ENCODE peak calls at places on chromosomes 11 and 22, in ten cellular contexts. One of them, this sample, is unnamed.

GRCh38 chr22:21768435-21768834 is 32.8 kb upstream of the YPEL1 start:
- DNase-seq in BE2C: no peak
- DNase-seq in fibroblast of mammary gland: no peak
- DNase-seq in tibial nerve: no peak
- DNase-seq in thoracic aorta: no peak
- DNase-seq in lower leg skin: no peak
- DNase-seq in WTC11: no peak
- DNase-seq in AG09319: no peak
- DNase-seq in cardiac fibroblast: no peak
- DNase-seq in AG04450: no peak
- DNase-seq in this sample: no peak

GRCh38 chr11:93225642-93226041 is 27.9 kb upstream of the SLC36A4 start:
- DNase-seq in lower leg skin: no peak
- DNase-seq in BE2C: no peak
- DNase-seq in fibroblast of mammary gland: peak
- DNase-seq in AG04450: no peak
- DNase-seq in AG09319: no peak
- DNase-seq in thoracic aorta: no peak
- DNase-seq in WTC11: no peak
- DNase-seq in cardiac fibroblast: peak
- DNase-seq in tibial nerve: no peak
- DNase-seq in this sample: no peak

GRCh38 chr11:23536907-23537306 is 676.6 kb upstream of the CCDC179 start:
- DNase-seq in cardiac fibroblast: no peak
- DNase-seq in BE2C: no peak
- DNase-seq in tibial nerve: no peak
- DNase-seq in AG04450: no peak
- DNase-seq in AG09319: no peak
- DNase-seq in lower leg skin: no peak
- DNase-seq in thoracic aorta: no peak
- DNase-seq in fibroblast of mammary gland: no peak
- DNase-seq in WTC11: no peak
- DNase-seq in this sample: no peak

GRCh38 chr22:36252754-36253522 is at the start of gene APOL1:
- DNase-seq in WTC11: no peak
- DNase-seq in tibial nerve: no peak
- DNase-seq in AG09319: no peak
- DNase-seq in fibroblast of mammary gland: peak
- DNase-seq in BE2C: no peak
- DNase-seq in cardiac fibroblast: peak
- DNase-seq in thoracic aorta: no peak
- DNase-seq in AG04450: no peak
- DNase-seq in lower leg skin: no peak
- DNase-seq in this sample: no peak

GRCh38 chr22:47055073-47055355 is 292.6 kb downstream of the TBC1D22A start:
- DNase-seq in AG04450: no peak
- DNase-seq in thoracic aorta: no peak
- DNase-seq in AG09319: no peak
- DNase-seq in cardiac fibroblast: no peak
- DNase-seq in BE2C: no peak
- DNase-seq in fibroblast of mammary gland: no peak
- DNase-seq in lower leg skin: no peak
- DNase-seq in WTC11: no peak
- DNase-seq in tibial nerve: no peak
- DNase-seq in this sample: no peak

GRCh38 chr11:111367411-111368284 is 11.4 kb downstream of the POU2AF1 start:
- DNase-seq in thoracic aorta: no peak
- DNase-seq in tibial nerve: no peak
- DNase-seq in AG04450: no peak
- DNase-seq in BE2C: no peak
- DNase-seq in WTC11: no peak
- DNase-seq in cardiac fibroblast: no peak
- DNase-seq in lower leg skin: no peak
- DNase-seq in AG09319: no peak
- DNase-seq in fibroblast of mammary gland: no peak
- DNase-seq in this sample: no peak

GRCh38 chr11:18750944-18751343 is 25.0 kb upstream of the IGSF22 start:
- DNase-seq in tibial nerve: no peak
- DNase-seq in lower leg skin: no peak
- DNase-seq in WTC11: no peak
- DNase-seq in fibroblast of mammary gland: no peak
- DNase-seq in BE2C: no peak
- DNase-seq in AG04450: no peak
- DNase-seq in AG09319: no peak
- DNase-seq in thoracic aorta: no peak
- DNase-seq in cardiac fibroblast: no peak
- DNase-seq in this sample: no peak

GRCh38 chr11:44094260-44094868 is 1.1 kb upstream of the EXT2 start:
- DNase-seq in WTC11: peak
- DNase-seq in thoracic aorta: peak
- DNase-seq in fibroblast of mammary gland: peak
- DNase-seq in BE2C: peak
- DNase-seq in tibial nerve: peak
- DNase-seq in lower leg skin: peak
- DNase-seq in cardiac fibroblast: peak
- DNase-seq in AG09319: peak
- DNase-seq in AG04450: peak
- DNase-seq in this sample: peak

GRCh38 chr11:80595011-80595410 is 1154.2 kb upstream of the TENM4 start:
- DNase-seq in AG09319: no peak
- DNase-seq in AG04450: no peak
- DNase-seq in tibial nerve: no peak
- DNase-seq in lower leg skin: no peak
- DNase-seq in thoracic aorta: no peak
- DNase-seq in fibroblast of mammary gland: peak
- DNase-seq in cardiac fibroblast: peak
- DNase-seq in WTC11: no peak
- DNase-seq in BE2C: no peak
- DNase-seq in this sample: no peak

GRCh38 chr11:76568621-76569020 is 101.9 kb downstream of the LRRC32 start:
- DNase-seq in lower leg skin: no peak
- DNase-seq in fibroblast of mammary gland: no peak
- DNase-seq in tibial nerve: no peak
- DNase-seq in AG09319: no peak
- DNase-seq in BE2C: no peak
- DNase-seq in WTC11: no peak
- DNase-seq in thoracic aorta: no peak
- DNase-seq in AG04450: no peak
- DNase-seq in cardiac fibroblast: no peak
- DNase-seq in this sample: no peak

GRCh38 chr11:107385361-107385982 is 72.2 kb downstream of the CWF19L2 start:
- DNase-seq in BE2C: no peak
- DNase-seq in lower leg skin: no peak
- DNase-seq in AG09319: no peak
- DNase-seq in thoracic aorta: no peak
- DNase-seq in fibroblast of mammary gland: peak
- DNase-seq in WTC11: no peak
- DNase-seq in AG04450: no peak
- DNase-seq in tibial nerve: no peak
- DNase-seq in cardiac fibroblast: peak
- DNase-seq in this sample: no peak

GRCh38 chr22:26550498-26551033 is 38.3 kb upstream of the TFIP11 start:
- DNase-seq in AG04450: peak
- DNase-seq in AG09319: peak
- DNase-seq in thoracic aorta: no peak
- DNase-seq in WTC11: no peak
- DNase-seq in fibroblast of mammary gland: peak
- DNase-seq in tibial nerve: no peak
- DNase-seq in lower leg skin: no peak
- DNase-seq in cardiac fibroblast: peak
- DNase-seq in BE2C: no peak
- DNase-seq in this sample: no peak

GRCh38 chr11:42012261-42012660 is 552.8 kb upstream of the LRRC4C start:
- DNase-seq in thoracic aorta: no peak
- DNase-seq in AG09319: no peak
- DNase-seq in AG04450: no peak
- DNase-seq in BE2C: no peak
- DNase-seq in lower leg skin: no peak
- DNase-seq in cardiac fibroblast: no peak
- DNase-seq in fibroblast of mammary gland: no peak
- DNase-seq in tibial nerve: no peak
- DNase-seq in WTC11: no peak
- DNase-seq in this sample: no peak

GRCh38 chr11:131666617-131667016 is 296.2 kb downstream of the NTM start:
- DNase-seq in BE2C: no peak
- DNase-seq in AG09319: no peak
- DNase-seq in thoracic aorta: no peak
- DNase-seq in WTC11: no peak
- DNase-seq in AG04450: peak
- DNase-seq in lower leg skin: no peak
- DNase-seq in tibial nerve: no peak
- DNase-seq in fibroblast of mammary gland: peak
- DNase-seq in cardiac fibroblast: peak
- DNase-seq in this sample: no peak

GRCh38 chr11:46456676-46457432 is 65.3 kb upstream of the CHRM4 start:
- DNase-seq in cardiac fibroblast: no peak
- DNase-seq in AG09319: no peak
- DNase-seq in WTC11: no peak
- DNase-seq in tibial nerve: no peak
- DNase-seq in thoracic aorta: no peak
- DNase-seq in BE2C: no peak
- DNase-seq in AG04450: no peak
- DNase-seq in lower leg skin: no peak
- DNase-seq in fibroblast of mammary gland: no peak
- DNase-seq in this sample: no peak

DNA sequence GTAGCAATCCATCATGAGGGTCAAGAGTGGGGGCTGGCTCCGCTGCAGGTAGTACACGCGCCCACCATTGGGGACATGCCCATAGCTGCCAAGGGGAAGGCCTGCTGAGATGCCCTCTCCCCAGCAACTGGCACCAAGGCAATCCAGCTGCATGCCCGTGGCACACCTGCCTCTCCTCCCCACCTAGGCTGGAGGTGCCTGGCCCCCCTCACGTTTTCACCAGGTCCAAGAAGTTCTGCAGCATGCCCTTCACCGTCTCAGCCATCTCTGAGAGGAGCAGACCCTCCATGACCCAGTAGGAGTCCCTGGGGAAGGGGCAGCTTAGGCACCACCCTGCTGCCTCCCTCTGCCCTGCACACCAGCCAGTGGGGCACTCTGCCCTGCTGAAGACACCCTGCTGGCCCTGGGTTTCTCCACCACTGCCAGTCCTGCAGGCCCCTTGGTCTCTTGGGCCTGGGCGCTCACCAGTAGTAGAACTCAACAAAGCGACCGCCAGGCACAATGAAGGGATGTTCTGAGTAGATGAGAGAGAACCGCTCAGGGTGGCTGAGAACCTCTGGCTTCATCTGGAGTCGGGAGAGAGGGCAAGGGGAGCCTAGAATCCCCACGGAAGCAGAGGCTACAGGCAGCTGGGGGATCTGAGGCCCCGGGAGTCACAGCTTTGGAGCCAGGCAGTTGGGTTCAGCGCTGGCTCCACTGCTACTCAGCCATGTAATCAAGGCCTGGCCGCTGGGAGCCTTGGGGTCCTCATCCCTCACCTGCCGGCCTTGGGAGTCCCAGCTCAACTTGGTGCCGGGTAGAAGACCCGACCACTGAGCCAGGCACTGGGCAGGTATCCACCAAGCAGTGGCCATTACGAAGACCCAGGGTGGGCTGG is 17.8 kb downstream of the TREH start:
- DNase-seq in AG09319: no peak
- DNase-seq in cardiac fibroblast: no peak
- DNase-seq in WTC11: no peak
- DNase-seq in fibroblast of mammary gland: no peak
- DNase-seq in tibial nerve: no peak
- DNase-seq in AG04450: no peak
- DNase-seq in BE2C: no peak
- DNase-seq in lower leg skin: no peak
- DNase-seq in thoracic aorta: no peak
- DNase-seq in this sample: no peak
- TF ChIP-seq CTCF in AG09319: no peak
- TF ChIP-seq CTCF in cardiac fibroblast: no peak
- TF ChIP-seq CTCF in WTC11: no peak
- TF ChIP-seq CTCF in fibroblast of mammary gland: no peak
- TF ChIP-seq CTCF in tibial nerve: no peak
- TF ChIP-seq CTCF in AG04450: no peak
- TF ChIP-seq CTCF in BE2C: no peak
- TF ChIP-seq CTCF in lower leg skin: no peak
- TF ChIP-seq CTCF in thoracic aorta: no peak
- TF ChIP-seq CTCF in this sample: no peak

GRCh38 chr22:43136255-43136654 is 6.9 kb downstream of the MCAT start:
- DNase-seq in cardiac fibroblast: peak
- DNase-seq in AG09319: no peak
- DNase-seq in fibroblast of mammary gland: peak
- DNase-seq in AG04450: no peak
- DNase-seq in lower leg skin: no peak
- DNase-seq in thoracic aorta: no peak
- DNase-seq in tibial nerve: no peak
- DNase-seq in BE2C: peak
- DNase-seq in WTC11: peak
- DNase-seq in this sample: peak
- TF ChIP-seq CTCF in cardiac fibroblast: peak
- TF ChIP-seq CTCF in AG09319: peak
- TF ChIP-seq CTCF in fibroblast of mammary gland: peak
- TF ChIP-seq CTCF in AG04450: peak
- TF ChIP-seq CTCF in lower leg skin: no peak
- TF ChIP-seq CTCF in thoracic aorta: peak
- TF ChIP-seq CTCF in tibial nerve: peak
- TF ChIP-seq CTCF in BE2C: peak
- TF ChIP-seq CTCF in WTC11: no peak
- TF ChIP-seq CTCF in this sample: peak

GRCh38 chr11:62444271-62444833 is 25.5 kb downstream of the SCGB1A1 start:
- DNase-seq in AG04450: peak
- DNase-seq in AG09319: no peak
- DNase-seq in fibroblast of mammary gland: peak
- DNase-seq in tibial nerve: peak
- DNase-seq in cardiac fibroblast: peak
- DNase-seq in thoracic aorta: peak
- DNase-seq in lower leg skin: peak
- DNase-seq in WTC11: peak
- DNase-seq in BE2C: peak
- DNase-seq in this sample: no peak
- TF ChIP-seq CTCF in AG04450: no peak
- TF ChIP-seq CTCF in AG09319: no peak
- TF ChIP-seq CTCF in fibroblast of mammary gland: no peak
- TF ChIP-seq CTCF in tibial nerve: no peak
- TF ChIP-seq CTCF in cardiac fibroblast: no peak
- TF ChIP-seq CTCF in thoracic aorta: no peak
- TF ChIP-seq CTCF in lower leg skin: no peak
- TF ChIP-seq CTCF in WTC11: no peak
- TF ChIP-seq CTCF in BE2C: no peak
- TF ChIP-seq CTCF in this sample: no peak

DNA sequence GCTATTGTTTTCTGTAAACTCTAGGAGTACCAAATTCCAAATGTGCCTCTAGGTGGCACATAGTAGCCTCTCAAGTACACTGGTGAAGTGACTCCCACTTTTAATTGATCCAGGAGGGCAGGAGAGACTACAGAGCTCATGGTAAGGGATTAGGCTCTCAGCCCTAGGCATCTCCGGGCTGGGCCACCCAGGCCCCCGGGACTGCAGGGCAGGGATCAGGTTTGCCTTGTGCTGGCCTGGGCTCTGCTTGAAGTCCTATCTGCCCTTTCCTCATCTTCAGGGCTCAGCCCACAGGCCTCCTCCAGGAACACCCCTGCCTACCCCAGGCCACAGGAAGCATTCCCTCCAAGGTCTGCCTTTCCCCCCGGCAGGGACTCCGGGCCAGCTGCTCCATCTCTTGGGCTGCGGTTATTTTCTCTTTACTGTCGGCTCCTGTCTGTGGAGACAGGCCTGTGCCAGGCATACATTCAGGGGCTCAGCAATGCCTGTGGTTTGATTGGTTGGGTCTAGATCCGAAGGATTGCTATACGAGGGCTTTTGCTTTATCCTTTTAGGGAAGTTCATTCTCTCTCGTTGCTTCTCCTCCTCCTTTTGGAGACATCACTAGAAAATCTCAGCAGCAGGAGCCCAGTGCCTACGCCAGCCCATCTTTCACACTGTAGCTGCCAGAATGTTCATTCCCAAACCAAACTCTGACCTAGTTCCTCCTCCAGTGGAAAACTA is 32.8 kb downstream of the PARVA start:
- DNase-seq in WTC11: peak
- DNase-seq in tibial nerve: no peak
- DNase-seq in AG09319: no peak
- DNase-seq in lower leg skin: no peak
- DNase-seq in fibroblast of mammary gland: peak
- DNase-seq in BE2C: peak
- DNase-seq in cardiac fibroblast: peak
- DNase-seq in thoracic aorta: no peak
- DNase-seq in AG04450: no peak
- DNase-seq in this sample: no peak
- TF ChIP-seq CTCF in WTC11: no peak
- TF ChIP-seq CTCF in tibial nerve: peak
- TF ChIP-seq CTCF in AG09319: peak
- TF ChIP-seq CTCF in lower leg skin: no peak
- TF ChIP-seq CTCF in fibroblast of mammary gland: peak
- TF ChIP-seq CTCF in BE2C: peak
- TF ChIP-seq CTCF in cardiac fibroblast: peak
- TF ChIP-seq CTCF in thoracic aorta: no peak
- TF ChIP-seq CTCF in AG04450: peak
- TF ChIP-seq CTCF in this sample: no peak

This sample was measured in nephron progenitor cell.